ENCODE peak calls at places on chromosomes 5 and 9, in four cellular contexts. One of them, this sample, is unnamed.

GRCh38 chr5:61467766-61468482 is 135.9 kb downstream of the ZSWIM6 start:
- DNase-seq in A549: no peak
- DNase-seq in fibroblast of lung: peak
- DNase-seq in heart right ventricle: no peak
- DNase-seq in this sample: peak

GRCh38 chr5:169121631-169122420 is 179.1 kb downstream of the SLIT3 start:
- DNase-seq in fibroblast of lung: peak
- DNase-seq in heart right ventricle: no peak
- DNase-seq in A549: no peak
- DNase-seq in this sample: peak

GRCh38 chr9:35476596-35476995 is 13.3 kb upstream of the RUSC2 start:
- DNase-seq in fibroblast of lung: no peak
- DNase-seq in A549: no peak
- DNase-seq in heart right ventricle: no peak
- DNase-seq in this sample: no peak

GRCh38 chr5:124648902-124649467 is 97.5 kb downstream of the ZNF608 start:
- DNase-seq in fibroblast of lung: no peak
- DNase-seq in A549: no peak
- DNase-seq in heart right ventricle: no peak
- DNase-seq in this sample: no peak

GRCh38 chr9:70587143-70587710 is 172.8 kb upstream of the KLF9 start:
- DNase-seq in A549: no peak
- DNase-seq in heart right ventricle: no peak
- DNase-seq in fibroblast of lung: peak
- DNase-seq in this sample: peak

GRCh38 chr5:54357371-54358058 is 47.1 kb upstream of the ARL15 start:
- DNase-seq in fibroblast of lung: no peak
- DNase-seq in heart right ventricle: no peak
- DNase-seq in A549: no peak
- DNase-seq in this sample: peak

GRCh38 chr9:137613738-137614523 is 4.9 kb upstream of the EHMT1 start:
- DNase-seq in A549: no peak
- DNase-seq in heart right ventricle: no peak
- DNase-seq in fibroblast of lung: no peak
- DNase-seq in this sample: no peak

GRCh38 chr9:98117984-98118639 is 910 bp downstream of the TRIM14 start:
- DNase-seq in heart right ventricle: no peak
- DNase-seq in fibroblast of lung: peak
- DNase-seq in A549: peak
- DNase-seq in this sample: peak

GRCh38 chr5:116681334-116682013 is 106.9 kb upstream of the SEMA6A start:
- DNase-seq in A549: no peak
- DNase-seq in heart right ventricle: no peak
- DNase-seq in fibroblast of lung: no peak
- DNase-seq in this sample: no peak

DNA sequence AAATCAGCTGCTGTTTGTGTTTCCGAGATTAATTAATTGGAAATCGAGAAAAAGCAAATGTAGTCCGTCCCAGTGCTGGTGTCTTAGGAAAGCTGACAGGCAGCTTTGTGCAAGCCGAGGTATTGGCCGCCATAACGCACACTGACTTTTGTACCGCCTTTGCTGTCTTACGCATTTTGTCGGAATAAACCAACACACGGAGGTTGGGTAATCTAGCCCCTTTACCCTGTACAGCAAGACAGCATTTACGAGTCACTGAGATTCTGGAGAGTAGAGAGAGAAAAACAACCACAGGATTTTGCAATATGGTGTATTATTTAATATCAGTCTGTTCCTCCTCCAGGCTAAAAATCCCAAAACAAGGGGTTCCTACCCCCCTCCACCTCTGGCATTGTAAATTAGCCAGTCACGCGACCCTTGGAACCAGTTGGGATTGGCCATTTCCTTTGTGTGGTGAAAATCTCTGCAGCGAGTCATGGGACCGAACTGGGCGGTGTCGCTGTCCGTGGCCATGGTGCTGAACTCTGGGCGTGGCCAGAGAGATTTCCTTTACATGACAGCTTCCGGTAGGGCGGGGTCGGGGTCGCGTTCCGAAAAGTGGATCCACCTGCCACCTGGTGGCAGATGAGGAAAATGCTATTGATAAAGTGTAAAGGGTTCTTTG is 10.3 kb upstream of the PCDHB1 start:
- DNase-seq in fibroblast of lung: peak
- DNase-seq in A549: peak
- DNase-seq in heart right ventricle: peak
- DNase-seq in this sample: peak
- TF ChIP-seq CTCF in fibroblast of lung: peak
- TF ChIP-seq CTCF in A549: peak
- TF ChIP-seq CTCF in heart right ventricle: peak
- TF ChIP-seq CTCF in this sample: peak

DNA sequence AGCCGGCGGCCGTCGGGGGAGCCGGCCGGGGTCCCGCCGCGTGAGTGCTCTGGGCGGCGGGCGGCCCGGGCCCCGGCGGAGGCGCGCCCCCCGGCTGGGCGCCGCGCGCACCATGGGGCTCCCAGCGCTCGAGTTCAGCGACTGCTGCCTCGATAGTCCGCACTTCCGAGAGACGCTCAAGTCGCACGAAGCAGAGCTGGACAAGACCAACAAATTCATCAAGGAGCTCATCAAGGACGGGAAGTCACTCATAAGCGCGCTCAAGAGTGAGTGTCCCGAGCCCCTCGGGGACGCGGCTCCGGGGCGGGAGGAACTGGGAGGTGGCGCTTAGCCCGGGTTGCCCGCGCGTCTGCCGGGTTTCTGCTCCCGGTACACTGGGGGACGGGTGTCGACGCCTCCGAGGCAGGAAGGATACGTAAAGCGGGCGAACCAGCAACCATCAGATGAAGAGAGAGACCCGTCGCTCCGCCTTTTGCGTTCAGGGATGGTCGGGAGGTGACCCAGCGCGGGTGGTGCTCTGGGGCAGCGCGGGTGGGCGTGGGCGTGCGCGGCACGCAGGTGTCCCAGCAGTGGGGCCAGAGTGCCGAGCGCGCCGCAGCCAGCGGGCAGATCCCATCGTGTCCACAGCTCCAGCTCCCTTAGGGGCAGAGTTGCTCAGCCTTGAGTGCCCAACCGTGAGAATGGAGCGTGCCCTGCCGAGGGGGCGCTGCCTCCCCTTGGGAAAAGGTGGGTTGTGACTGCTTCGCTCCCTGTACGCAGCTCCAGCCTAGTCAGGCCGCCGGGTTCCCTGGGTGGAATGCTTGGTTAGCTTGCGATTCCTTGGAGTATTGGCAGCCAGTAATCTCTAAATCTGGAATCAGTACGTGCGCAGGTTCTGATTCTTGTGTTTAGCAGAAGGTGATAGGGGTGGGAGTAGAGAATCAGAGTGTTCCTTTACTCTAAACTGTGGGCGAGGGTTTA is 753 bp downstream of the ARHGAP26 start:
- DNase-seq in heart right ventricle: peak
- DNase-seq in fibroblast of lung: peak
- DNase-seq in A549: peak
- DNase-seq in this sample: peak
- TF ChIP-seq CTCF in heart right ventricle: peak
- TF ChIP-seq CTCF in fibroblast of lung: peak
- TF ChIP-seq CTCF in A549: peak
- TF ChIP-seq CTCF in this sample: no peak

GRCh38 chr5:71658916-71659661 is 60.0 kb upstream of the CARTPT start:
- DNase-seq in heart right ventricle: no peak
- DNase-seq in fibroblast of lung: no peak
- DNase-seq in A549: no peak
- DNase-seq in this sample: peak
- TF ChIP-seq CTCF in heart right ventricle: peak
- TF ChIP-seq CTCF in fibroblast of lung: no peak
- TF ChIP-seq CTCF in A549: peak
- TF ChIP-seq CTCF in this sample: peak

GRCh38 chr5:156686816-156687215 is 163.3 kb upstream of the PPP1R2B start:
- DNase-seq in heart right ventricle: no peak
- DNase-seq in fibroblast of lung: no peak
- DNase-seq in A549: no peak
- DNase-seq in this sample: no peak
- TF ChIP-seq CTCF in heart right ventricle: no peak
- TF ChIP-seq CTCF in fibroblast of lung: no peak
- TF ChIP-seq CTCF in A549: no peak
- TF ChIP-seq CTCF in this sample: no peak

GRCh38 chr5:52801329-52801728 is 13.6 kb downstream of the ITGA1 start:
- DNase-seq in heart right ventricle: no peak
- DNase-seq in A549: no peak
- DNase-seq in fibroblast of lung: peak
- DNase-seq in this sample: peak

GRCh38 chr5:52798952-52799351 is 11.2 kb downstream of the ITGA1 start:
- DNase-seq in heart right ventricle: no peak
- DNase-seq in fibroblast of lung: no peak
- DNase-seq in A549: no peak
- DNase-seq in this sample: no peak

GRCh38 chr5:52799983-52800393 is 12.3 kb downstream of the ITGA1 start:
- DNase-seq in heart right ventricle: peak
- DNase-seq in A549: peak
- DNase-seq in fibroblast of lung: peak
- DNase-seq in this sample: peak

GRCh38 chr5:52799358-52799982 is 11.8 kb downstream of the ITGA1 start:
- DNase-seq in heart right ventricle: peak
- DNase-seq in fibroblast of lung: peak
- DNase-seq in A549: no peak
- DNase-seq in this sample: peak

DNA sequence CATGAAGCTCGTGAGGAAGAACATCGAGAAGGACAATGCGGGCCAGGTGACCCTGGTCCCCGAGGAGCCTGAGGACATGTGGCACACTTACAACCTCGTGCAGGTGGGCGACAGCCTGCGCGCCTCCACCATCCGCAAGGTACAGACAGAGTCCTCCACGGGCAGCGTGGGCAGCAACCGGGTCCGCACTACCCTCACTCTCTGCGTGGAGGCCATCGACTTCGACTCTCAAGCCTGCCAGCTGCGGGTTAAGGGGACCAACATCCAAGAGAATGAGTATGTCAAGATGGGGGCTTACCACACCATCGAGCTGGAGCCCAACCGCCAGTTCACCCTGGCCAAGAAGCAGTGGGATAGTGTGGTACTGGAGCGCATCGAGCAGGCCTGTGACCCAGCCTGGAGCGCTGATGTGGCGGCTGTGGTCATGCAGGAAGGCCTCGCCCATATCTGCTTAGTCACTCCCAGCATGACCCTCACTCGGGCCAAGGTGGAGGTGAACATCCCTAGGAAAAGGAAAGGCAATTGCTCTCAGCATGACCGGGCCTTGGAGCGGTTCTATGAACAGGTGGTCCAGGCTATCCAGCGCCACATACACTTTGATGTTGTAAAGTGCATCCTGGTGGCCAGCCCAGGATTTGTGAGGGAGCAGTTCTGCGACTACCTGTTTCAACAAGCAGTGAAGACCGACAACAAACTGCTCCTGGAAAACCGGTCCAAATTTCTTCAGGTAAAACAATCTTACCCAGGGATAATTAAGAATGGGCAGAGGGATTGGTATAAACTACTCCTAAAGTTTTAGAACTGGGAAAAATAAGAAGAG is 12.9 kb downstream of the ITGA1 start:
- DNase-seq in A549: peak
- DNase-seq in heart right ventricle: peak
- DNase-seq in fibroblast of lung: peak
- DNase-seq in this sample: peak
- TF ChIP-seq CTCF in A549: no peak
- TF ChIP-seq CTCF in heart right ventricle: peak
- TF ChIP-seq CTCF in fibroblast of lung: no peak
- TF ChIP-seq CTCF in this sample: no peak

GRCh38 chr9:110844121-110844520 is 175.5 kb downstream of the MUSK start:
- DNase-seq in fibroblast of lung: peak
- DNase-seq in A549: no peak
- DNase-seq in heart right ventricle: no peak
- DNase-seq in this sample: no peak

GRCh38 chr9:110837401-110838005 is 168.9 kb downstream of the MUSK start:
- DNase-seq in fibroblast of lung: no peak
- DNase-seq in A549: no peak
- DNase-seq in heart right ventricle: no peak
- DNase-seq in this sample: no peak

GRCh38 chr9:110847661-110848060 is 179.1 kb downstream of the MUSK start:
- DNase-seq in heart right ventricle: no peak
- DNase-seq in fibroblast of lung: peak
- DNase-seq in A549: no peak
- DNase-seq in this sample: peak

GRCh38 chr9:110842976-110843375 is 174.4 kb downstream of the MUSK start:
- DNase-seq in A549: no peak
- DNase-seq in fibroblast of lung: peak
- DNase-seq in heart right ventricle: no peak
- DNase-seq in this sample: no peak

GRCh38 chr9:110842169-110842568 is 173.6 kb downstream of the MUSK start:
- DNase-seq in fibroblast of lung: peak
- DNase-seq in A549: no peak
- DNase-seq in heart right ventricle: no peak
- DNase-seq in this sample: no peak
- TF ChIP-seq CTCF in fibroblast of lung: no peak
- TF ChIP-seq CTCF in A549: no peak
- TF ChIP-seq CTCF in heart right ventricle: no peak
- TF ChIP-seq CTCF in this sample: no peak

GRCh38 chr5:6187501-6187900 is 190.8 kb downstream of the MED10 start:
- DNase-seq in heart right ventricle: no peak
- DNase-seq in fibroblast of lung: no peak
- DNase-seq in A549: no peak
- DNase-seq in this sample: no peak
- TF ChIP-seq CTCF in heart right ventricle: no peak
- TF ChIP-seq CTCF in fibroblast of lung: no peak
- TF ChIP-seq CTCF in A549: no peak
- TF ChIP-seq CTCF in this sample: no peak

DNA sequence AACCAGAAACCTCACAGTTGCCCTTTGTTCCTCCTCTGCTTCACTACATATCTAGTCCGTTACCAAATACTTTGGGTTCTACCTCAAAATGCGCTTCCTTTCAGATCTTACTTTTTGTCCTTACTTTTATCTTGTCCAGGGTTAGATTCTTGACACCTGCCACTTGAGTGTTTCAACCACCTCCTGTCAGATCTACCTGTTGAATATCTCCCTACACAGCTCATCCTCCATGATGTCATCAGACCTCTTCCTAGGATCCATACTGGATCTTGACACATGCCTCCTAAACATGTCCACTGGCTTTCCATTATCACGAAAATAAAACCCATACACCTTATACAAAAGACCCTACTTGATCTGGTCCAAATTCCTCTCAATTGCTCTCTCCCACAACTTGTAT is 125.2 kb upstream of the SLC24A2 start:
- DNase-seq in heart right ventricle: no peak
- DNase-seq in A549: no peak
- DNase-seq in fibroblast of lung: no peak
- DNase-seq in this sample: no peak
- TF ChIP-seq CTCF in heart right ventricle: no peak
- TF ChIP-seq CTCF in A549: no peak
- TF ChIP-seq CTCF in fibroblast of lung: no peak
- TF ChIP-seq CTCF in this sample: no peak

This sample was measured in fibroblast of mammary gland.